ENCODE peak calls at places on chromosome 7, in nine cellular contexts. A is CD4-positive, alpha-beta T cell; P is GM13977; E is heart right ventricle; R is upper lobe of right lung; K is cardiac fibroblast; U is endothelial cell; C is neural crest cell; B is foreskin keratinocyte. T is an unnamed sample.

GRCh38 chr7:657565-658119 is 68.9 kb upstream of the DNAAF5 start:
- DNase-seq in A (no peak), P (no peak), E (no peak), R (no peak), K (peak; percentile 33), U (no peak), C (no peak), B (no peak), T (no peak)

GRCh38 chr7:5422324-5423271 is 1.0 kb downstream of the TNRC18 start:
- DNase-seq in A (no peak), P (no peak), E (no peak), R (peak; percentile 73), K (peak; percentile 39), U (peak; percentile 45), C (peak; percentile 14), B (no peak), T (no peak)

GRCh38 chr7:49483142-49483541 is 290.3 kb upstream of the VWC2 start:
- DNase-seq in A (no peak), P (peak; percentile 8), E (peak; percentile 6), R (no peak), K (no peak), U (no peak), C (no peak), B (no peak), T (no peak)

GRCh38 chr7:12650080-12650479 is 37.4 kb upstream of the ARL4A start:
- DNase-seq in A (no peak), P (no peak), E (no peak), R (no peak), K (no peak), U (no peak), C (no peak), B (no peak), T (no peak)

GRCh38 chr7:157427811-157428553 is 91.2 kb downstream of the DNAJB6 start:
- DNase-seq in A (no peak), P (no peak), E (no peak), R (peak; percentile 64), K (no peak), U (no peak), C (no peak), B (no peak), T (no peak)

GRCh38 chr7:44454348-44454747 is 36.1 kb downstream of the NUDCD3 start:
- DNase-seq in A (no peak), P (no peak), E (no peak), R (no peak), K (no peak), U (no peak), C (no peak), B (no peak), T (no peak)

GRCh38 chr7:92206672-92207071 is 27.7 kb upstream of the LRRD1 start:
- DNase-seq in A (no peak), P (no peak), E (no peak), R (no peak), K (no peak), U (no peak), C (no peak), B (no peak), T (no peak)

GRCh38 chr7:11707606-11708193 is 124.3 kb downstream of the THSD7A start:
- DNase-seq in A (no peak), P (no peak), E (no peak), R (no peak), K (no peak), U (no peak), C (no peak), B (no peak), T (no peak)

GRCh38 chr7:741850-742249 is 14.8 kb upstream of the PRKAR1B start:
- DNase-seq in A (no peak), P (no peak), E (no peak), R (peak; percentile 48), K (no peak), U (no peak), C (no peak), B (no peak), T (no peak)

GRCh38 chr7:89334785-89335184 is 539.2 kb upstream of the TEX47 start:
- DNase-seq in A (no peak), P (no peak), E (no peak), R (no peak), K (no peak), U (no peak), C (no peak), B (no peak), T (no peak)

GRCh38 chr7:41188163-41189130 is 514.4 kb downstream of the INHBA start:
- DNase-seq in A (no peak), P (no peak), E (no peak), R (no peak), K (peak; percentile 79), U (no peak), C (no peak), B (peak; percentile 91), T (no peak)

GRCh38 chr7:18558503-18558902 is 63.0 kb downstream of the HDAC9 start:
- DNase-seq in A (no peak), P (no peak), E (no peak), R (no peak), K (no peak), U (no peak), C (no peak), B (no peak), T (no peak)

GRCh38 chr7:39054731-39055130 is 77.0 kb downstream of the POU6F2 start:
- DNase-seq in A (no peak), P (no peak), E (no peak), R (no peak), K (no peak), U (no peak), C (no peak), B (no peak), T (no peak)

GRCh38 chr7:22109761-22110160 is 164.1 kb upstream of the CDCA7L start:
- DNase-seq in A (no peak), P (no peak), E (no peak), R (no peak), K (peak; percentile 63), U (peak; percentile 45), C (no peak), B (no peak), T (no peak)
- TF ChIP-seq CTCF in A (no peak), P (peak; percentile 54), E (no peak), R (no peak), K (peak; percentile 59), U (no peak), C (no peak), B (peak; percentile 18), T (no peak)

GRCh38 chr7:122350701-122351100 is 46.2 kb upstream of the FEZF1 start:
- DNase-seq in A (no peak), P (no peak), E (no peak), R (no peak), K (no peak), U (no peak), C (no peak), B (no peak), T (no peak)
- TF ChIP-seq CTCF in A (no peak), P (no peak), E (no peak), R (no peak), K (no peak), U (no peak), C (no peak), B (no peak), T (no peak)

DNA sequence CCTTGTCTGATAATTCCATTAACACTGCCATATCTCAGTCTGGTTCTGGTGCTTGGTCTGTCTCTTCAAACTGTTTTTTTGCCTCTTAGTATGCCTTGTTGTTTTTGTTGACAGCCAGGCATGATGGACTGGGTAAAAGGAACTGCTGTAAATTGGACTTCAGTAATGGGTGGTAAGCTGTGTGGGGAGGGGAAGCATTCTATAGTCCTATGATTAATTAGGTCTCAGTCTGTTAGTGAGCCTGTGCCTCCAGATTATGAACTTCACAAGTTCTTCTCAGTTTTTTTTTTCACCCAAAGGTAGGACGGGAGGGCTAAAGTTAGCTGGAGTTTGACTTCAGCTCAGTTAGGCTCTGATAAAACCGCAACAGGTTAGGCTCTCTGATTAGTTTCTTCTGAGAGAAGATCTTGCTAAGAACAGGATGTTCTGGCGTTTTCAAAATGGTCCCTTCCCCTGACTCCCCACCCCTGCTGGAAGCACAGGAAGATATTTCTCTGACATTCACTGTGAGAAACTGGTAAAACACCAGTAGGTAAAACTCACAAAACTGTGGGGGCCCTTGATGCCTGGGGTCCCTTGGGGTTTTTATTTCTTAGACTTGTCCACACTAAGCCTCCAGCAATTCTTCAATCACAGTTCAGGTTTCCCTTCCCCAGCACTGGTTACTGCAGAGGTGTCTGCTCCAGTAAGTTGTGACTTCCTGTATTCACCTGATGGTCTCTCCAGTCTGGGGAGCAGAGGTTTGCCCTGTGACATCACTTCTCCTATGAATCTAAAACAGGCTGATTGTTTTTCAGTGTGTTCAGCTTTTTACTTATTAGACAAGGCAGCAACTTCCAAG is 43.3 kb upstream of the CCDC71L start:
- DNase-seq in A (no peak), P (peak; percentile 26), E (no peak), R (no peak), K (no peak), U (no peak), C (no peak), B (no peak), T (no peak)
- TF ChIP-seq CTCF in A (no peak), P (no peak), E (no peak), R (no peak), K (no peak), U (no peak), C (no peak), B (no peak), T (no peak)

GRCh38 chr7:133739817-133740216 is 387.3 kb upstream of the LRGUK start:
- DNase-seq in A (no peak), P (no peak), E (no peak), R (no peak), K (no peak), U (no peak), C (no peak), B (no peak), T (no peak)

GRCh38 chr7:133744451-133744850 is 382.7 kb upstream of the LRGUK start:
- DNase-seq in A (no peak), P (no peak), E (no peak), R (no peak), K (no peak), U (no peak), C (no peak), B (no peak), T (no peak)

GRCh38 chr7:133741703-133742102 is 385.4 kb upstream of the LRGUK start:
- DNase-seq in A (no peak), P (no peak), E (no peak), R (no peak), K (no peak), U (no peak), C (no peak), B (no peak), T (no peak)

GRCh38 chr7:133741078-133741477 is 386.1 kb upstream of the LRGUK start:
- DNase-seq in A (no peak), P (no peak), E (no peak), R (no peak), K (no peak), U (no peak), C (no peak), B (no peak), T (no peak)

DNA sequence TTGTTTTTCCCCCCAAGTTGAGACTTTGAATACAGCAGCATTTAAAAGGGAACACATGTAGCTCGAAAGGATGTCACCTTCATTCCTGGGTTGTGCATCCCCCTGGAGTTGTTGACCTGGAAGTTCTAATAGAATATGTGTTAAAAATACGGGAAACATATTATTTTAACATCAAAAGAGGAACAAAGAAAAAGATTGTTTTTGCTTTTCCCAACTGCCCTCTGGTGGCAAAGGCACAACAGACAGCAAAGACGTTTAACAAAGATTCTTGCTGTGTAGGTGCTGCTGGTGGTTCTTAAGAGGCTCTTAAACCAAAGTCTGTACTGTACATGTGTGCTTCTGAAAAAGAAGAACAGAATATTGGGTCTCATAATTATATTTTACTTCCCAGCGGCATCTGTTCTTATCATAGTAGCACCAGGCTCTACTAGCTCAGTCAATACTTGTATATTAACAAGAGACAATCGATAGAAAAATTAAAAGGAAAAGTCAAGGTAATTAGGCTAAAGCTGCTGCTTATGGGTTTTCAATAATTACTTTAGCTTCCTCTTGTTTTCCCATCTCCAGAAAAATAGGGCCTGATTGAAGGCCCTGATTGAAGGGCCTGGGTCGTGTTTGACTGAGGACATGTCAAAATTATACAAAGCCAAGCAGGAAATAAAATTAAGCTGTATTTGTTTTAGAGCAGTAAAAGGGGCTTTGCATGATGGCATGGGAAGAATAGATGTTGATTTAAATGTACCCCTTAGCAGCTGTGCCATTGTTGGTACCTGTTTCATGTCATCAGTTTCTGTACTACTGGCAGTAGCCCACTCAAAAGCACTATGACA is 384.2 kb upstream of the LRGUK start:
- DNase-seq in A (no peak), P (no peak), E (no peak), R (no peak), K (peak; percentile 62), U (peak; percentile 18), C (peak; percentile 4), B (no peak), T (no peak)
- TF ChIP-seq CTCF in A (no peak), P (peak; percentile 49), E (peak; percentile 51), R (peak; percentile 41), K (peak; percentile 65), U (peak; percentile 59), C (peak; percentile 68), B (peak; percentile 66), T (peak; percentile 58)

T was measured in progenitor cell of endocrine pancreas.